ENCODE peak calls at places on chromosomes 4 and X, in five cellular contexts. M, J, X, H and S are unnamed samples.
A peak's percentile ranks its signal among the peaks of the same experiment; 100 is the strongest.

GRCh38 chr4:88623097-88623496 is 30.8 kb downstream of the HERC3 start:
- DNase-seq in H (no peak), X (peak; percentile 86), M (peak; percentile 99), J (no peak), S (no peak)

GRCh38 chrX:9131066-9131465 is 97.1 kb upstream of the FAM9B start:
- DNase-seq in J (no peak), H (no peak), X (peak; percentile 24), M (peak; percentile 59), S (no peak)

GRCh38 chrX:71859637-71860036 is 51.0 kb upstream of the NHSL2 start:
- DNase-seq in X (peak; percentile 33), H (peak; percentile 67), J (peak; percentile 45), M (peak; percentile 59), S (peak; percentile 37)

GRCh38 chr4:56271121-56271520 is 116.2 kb downstream of the AASDH start:
- DNase-seq in M (no peak), J (no peak), H (no peak), X (no peak), S (no peak)

GRCh38 chrX:49793686-49794085 is 35.4 kb upstream of the PAGE4 start:
- DNase-seq in X (no peak), H (no peak), J (no peak), M (no peak), S (no peak)

GRCh38 chr4:176191974-176192373 is 3.4 kb downstream of the SPATA4 start:
- DNase-seq in J (no peak), H (no peak), M (peak; percentile 60), X (peak; percentile 43), S (no peak)

GRCh38 chr4:165872443-165873297 is at the start of gene TLL1:
- DNase-seq in X (no peak), J (no peak), H (peak; percentile 59), M (no peak), S (no peak)

GRCh38 chr4:149322203-149322602 is 493.4 kb downstream of the IQCM start:
- DNase-seq in J (no peak), X (no peak), M (no peak), H (no peak), S (no peak)

GRCh38 chrX:50161143-50161542 is 39.7 kb downstream of the AKAP4 start:
- DNase-seq in J (no peak), X (peak; percentile 4), M (peak; percentile 28), H (no peak), S (no peak)

GRCh38 chr4:44145868-44146267 is 302.7 kb downstream of the KCTD8 start:
- DNase-seq in X (peak; percentile 48), H (no peak), M (no peak), J (no peak), S (no peak)

GRCh38 chr4:70496231-70496630 is 22.1 kb upstream of the AMTN start:
- DNase-seq in X (no peak), H (no peak), M (no peak), J (no peak), S (no peak)

DNA sequence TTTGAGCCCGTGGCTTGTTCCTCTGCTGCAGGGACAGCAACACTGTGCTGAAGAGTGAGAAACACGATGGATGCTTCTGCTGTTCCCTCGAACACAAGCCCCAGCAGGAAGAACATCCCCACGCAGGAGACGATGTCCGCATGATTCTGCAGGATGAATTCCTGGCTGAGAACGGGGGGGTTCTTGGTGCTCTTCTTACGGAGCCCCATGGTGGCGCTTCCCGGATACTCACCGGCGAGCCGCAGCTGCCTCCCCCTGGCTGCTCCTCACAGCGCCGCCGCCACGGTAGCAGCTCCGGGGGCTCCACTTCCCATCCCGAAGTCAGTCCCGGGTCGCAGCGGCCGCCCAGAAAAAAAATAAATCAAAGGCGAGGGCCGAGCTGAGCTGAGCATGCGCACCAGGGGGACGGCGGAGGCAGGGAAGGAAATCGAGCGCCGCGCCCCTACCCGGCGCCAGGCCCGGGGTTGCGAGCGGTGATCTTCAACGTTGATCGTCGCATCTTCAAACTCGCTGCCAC is at the start of gene TRAM1L1:
- DNase-seq in X (peak; percentile 63), J (no peak), M (peak; percentile 77), H (peak; percentile 94), S (no peak)
- H3K27ac ChIP-seq in X (peak within 1 kb of the TSS; percentile 67), J (no peak within 1 kb of the TSS), M (peak within 1 kb of the TSS; percentile 48), H (peak within 1 kb of the TSS; percentile 30), S (no peak within 1 kb of the TSS)

GRCh38 chr4:41381384-41381783 is 124.7 kb downstream of the UCHL1 start:
- DNase-seq in J (no peak), X (no peak), H (no peak), M (no peak), S (no peak)
- H3K4me1 ChIP-seq in J (no peaks in the 10 kb centered on the region), X (no peaks in the 10 kb centered on the region), H (no peaks in the 10 kb centered on the region), M (no peaks in the 10 kb centered on the region), S (no peaks in the 10 kb centered on the region)

DNA sequence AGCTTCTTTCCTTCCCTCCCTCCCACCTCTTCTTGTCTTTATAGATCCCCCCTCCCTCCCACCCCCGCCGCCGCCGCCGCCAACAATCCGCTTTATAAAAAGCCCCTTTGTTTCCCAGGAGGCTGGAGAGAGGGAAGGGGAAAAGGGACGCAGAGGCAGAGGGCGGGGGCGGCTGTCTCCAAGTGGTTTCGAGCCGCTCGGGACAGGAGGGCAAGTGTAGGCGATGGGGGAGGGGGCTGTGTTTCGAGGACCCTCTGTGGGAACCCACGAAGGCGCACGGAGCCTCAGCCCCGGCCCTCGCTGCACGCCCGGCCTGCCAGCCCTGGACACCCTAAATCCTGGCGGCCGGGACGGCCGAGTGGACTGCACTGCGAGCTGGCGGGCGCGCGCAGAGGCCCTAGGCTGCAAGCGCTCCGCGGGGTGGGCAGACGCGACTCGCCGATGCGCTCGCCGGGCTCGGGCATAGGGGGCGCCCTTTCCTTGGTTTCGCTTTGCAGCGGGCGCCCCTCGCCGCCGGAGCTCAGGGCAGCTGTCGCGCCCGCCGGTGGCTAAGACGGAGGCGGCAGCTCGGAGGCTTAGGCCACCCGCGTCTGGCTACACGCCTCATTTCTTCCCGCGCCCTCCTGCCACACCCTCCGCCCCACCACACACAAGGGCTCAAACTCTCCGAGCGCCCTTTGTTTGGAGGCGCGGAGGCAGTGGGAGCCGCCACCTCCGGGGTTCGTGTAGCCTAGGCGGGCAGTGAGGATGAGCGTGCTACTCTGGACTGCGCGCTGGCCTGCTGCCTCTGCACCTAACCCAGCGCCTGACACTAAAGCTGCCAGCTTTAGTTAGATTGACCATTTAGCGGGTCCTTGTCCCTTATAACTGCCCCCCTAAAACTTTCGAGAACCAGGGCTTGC is 2.2 kb downstream of the MAMLD1 start:
- DNase-seq in M (peak; percentile 77), X (peak; percentile 50), J (peak; percentile 32), H (peak; percentile 89), S (peak; percentile 54)
- H3K27ac ChIP-seq in M (peak overlapping the region; percentile 90), X (peak overlapping the region; percentile 92), J (no peak overlapping the region), H (peak overlapping the region; percentile 83), S (no peak overlapping the region)

DNA sequence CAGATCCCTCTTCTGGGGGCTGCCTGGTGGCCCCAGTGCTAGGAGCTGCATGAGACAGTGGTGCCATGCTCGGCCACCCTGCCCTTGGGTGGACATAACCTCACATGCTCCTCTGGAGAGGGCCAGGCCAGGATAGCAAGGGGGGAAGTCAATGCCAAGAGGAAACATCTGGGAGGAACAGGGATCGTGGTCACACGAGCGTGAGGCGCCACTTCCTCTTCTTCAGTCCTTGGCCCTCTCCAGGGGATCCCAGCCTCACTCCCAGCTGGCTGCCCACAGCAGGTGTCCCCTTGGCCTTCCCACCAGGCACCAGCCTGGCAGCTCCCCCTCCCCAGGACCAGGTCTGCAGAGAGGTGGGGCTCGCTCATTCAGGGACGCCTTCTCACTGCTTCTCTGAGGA is 28.6 kb downstream of the TBC1D14 start:
- DNase-seq in M (no peak), H (no peak), X (no peak), J (no peak), S (no peak)
- H3K4me1 ChIP-seq in M (peaks cover 19% of the 10 kb centered on the region), H (peaks cover 5% of the 10 kb centered on the region), X (peaks cover 26% of the 10 kb centered on the region), J (peaks cover 50% of the 10 kb centered on the region), S (peaks cover 46% of the 10 kb centered on the region)

GRCh38 chrX:48532201-48532600 is 7.3 kb upstream of the TBC1D25 start:
- DNase-seq in M (no peak), H (no peak), J (no peak), X (no peak), S (no peak)

GRCh38 chrX:48533165-48533564 is 6.3 kb upstream of the TBC1D25 start:
- DNase-seq in H (no peak), X (no peak), J (no peak), M (no peak), S (no peak)

GRCh38 chrX:48531359-48531954 is 8.1 kb upstream of the TBC1D25 start:
- DNase-seq in M (peak; percentile 86), J (no peak), X (peak; percentile 69), H (no peak), S (no peak)

GRCh38 chrX:48530736-48531135 is 8.8 kb upstream of the TBC1D25 start:
- DNase-seq in J (no peak), X (no peak), M (peak; percentile 52), H (no peak), S (no peak)
- H3K27ac ChIP-seq in J (no peak overlapping the region), X (no peak overlapping the region), M (peak overlapping the region; percentile 97), H (no peak overlapping the region), S (no peak overlapping the region)